ENCODE peak calls at places on chromosomes 7 and 10, in six cellular contexts. One of them, this sample, is unnamed.

GRCh38 chr10:28940158-28940888 is 263.0 kb downstream of the BAMBI start:
- DNase-seq in stimulated activated CD4-positive, alpha-beta T cell treated with anti-CD3 and anti-CD28 coated beads, Interleukin-4, amount 100 ng/mL, for 48 hours: no peak
- DNase-seq in coronary artery: no peak
- DNase-seq in heart left ventricle: no peak
- DNase-seq in GM12892: no peak
- DNase-seq in left ventricle myocardium inferior: no peak
- DNase-seq in this sample: no peak

GRCh38 chr7:119175916-119176627 is 951.6 kb downstream of the ANKRD7 start:
- DNase-seq in stimulated activated CD4-positive, alpha-beta T cell treated with anti-CD3 and anti-CD28 coated beads, Interleukin-4, amount 100 ng/mL, for 48 hours: no peak
- DNase-seq in coronary artery: no peak
- DNase-seq in heart left ventricle: no peak
- DNase-seq in GM12892: no peak
- DNase-seq in left ventricle myocardium inferior: no peak
- DNase-seq in this sample: no peak

GRCh38 chr7:148567524-148567923 is 23.0 kb upstream of the C7orf33 start:
- DNase-seq in stimulated activated CD4-positive, alpha-beta T cell treated with anti-CD3 and anti-CD28 coated beads, Interleukin-4, amount 100 ng/mL, for 48 hours: no peak
- DNase-seq in coronary artery: no peak
- DNase-seq in heart left ventricle: no peak
- DNase-seq in GM12892: no peak
- DNase-seq in left ventricle myocardium inferior: no peak
- DNase-seq in this sample: no peak

GRCh38 chr10:131248376-131249165 is 63.0 kb downstream of the TCERG1L start:
- DNase-seq in stimulated activated CD4-positive, alpha-beta T cell treated with anti-CD3 and anti-CD28 coated beads, Interleukin-4, amount 100 ng/mL, for 48 hours: no peak
- DNase-seq in coronary artery: no peak
- DNase-seq in heart left ventricle: no peak
- DNase-seq in GM12892: no peak
- DNase-seq in left ventricle myocardium inferior: no peak
- DNase-seq in this sample: no peak

GRCh38 chr7:80526472-80526871 is 14.6 kb upstream of the GNAT3 start:
- DNase-seq in stimulated activated CD4-positive, alpha-beta T cell treated with anti-CD3 and anti-CD28 coated beads, Interleukin-4, amount 100 ng/mL, for 48 hours: no peak
- DNase-seq in coronary artery: no peak
- DNase-seq in heart left ventricle: no peak
- DNase-seq in GM12892: no peak
- DNase-seq in left ventricle myocardium inferior: no peak
- DNase-seq in this sample: no peak

GRCh38 chr7:1899201-1899600 is 229.1 kb downstream of the ELFN1 start:
- DNase-seq in stimulated activated CD4-positive, alpha-beta T cell treated with anti-CD3 and anti-CD28 coated beads, Interleukin-4, amount 100 ng/mL, for 48 hours: no peak
- DNase-seq in coronary artery: no peak
- DNase-seq in heart left ventricle: no peak
- DNase-seq in GM12892: no peak
- DNase-seq in left ventricle myocardium inferior: no peak
- DNase-seq in this sample: no peak

GRCh38 chr7:474605-475424 is 44.8 kb downstream of the PDGFA start:
- DNase-seq in stimulated activated CD4-positive, alpha-beta T cell treated with anti-CD3 and anti-CD28 coated beads, Interleukin-4, amount 100 ng/mL, for 48 hours: no peak
- DNase-seq in coronary artery: no peak
- DNase-seq in heart left ventricle: no peak
- DNase-seq in GM12892: no peak
- DNase-seq in left ventricle myocardium inferior: peak
- DNase-seq in this sample: peak

GRCh38 chr7:114988755-114989154 is 66.9 kb downstream of the MDFIC start:
- DNase-seq in stimulated activated CD4-positive, alpha-beta T cell treated with anti-CD3 and anti-CD28 coated beads, Interleukin-4, amount 100 ng/mL, for 48 hours: no peak
- DNase-seq in coronary artery: no peak
- DNase-seq in heart left ventricle: peak
- DNase-seq in GM12892: no peak
- DNase-seq in left ventricle myocardium inferior: peak
- DNase-seq in this sample: peak